ENCODE peak calls at places on chromosomes 2 and 18, in nine cellular contexts. One of them, this sample, is unnamed.

GRCh38 chr2:220503446-220503845 is 876.0 kb downstream of the SLC4A3 start:
- DNase-seq in astrocyte of the hippocampus: no peak
- DNase-seq in A673: no peak
- DNase-seq in NCI-H1092: no peak
- DNase-seq in cardiac septum: no peak
- DNase-seq in GM12865: no peak
- DNase-seq in HAP-1: no peak
- DNase-seq in stimulated activated CD4-positive, alpha-beta T cell treated with anti-CD3 and anti-CD28 coated beads, Interleukin-2, amount 100 ng/mL, for 4 hours: no peak
- DNase-seq in MG63: no peak
- DNase-seq in this sample: no peak

GRCh38 chr2:7878786-7879515 is 802.9 kb upstream of the ID2 start:
- DNase-seq in HAP-1: no peak
- DNase-seq in A673: peak; percentile 33
- DNase-seq in NCI-H1092: no peak
- DNase-seq in cardiac septum: no peak
- DNase-seq in astrocyte of the hippocampus: peak; percentile 6
- DNase-seq in stimulated activated CD4-positive, alpha-beta T cell treated with anti-CD3 and anti-CD28 coated beads, Interleukin-2, amount 100 ng/mL, for 4 hours: no peak
- DNase-seq in MG63: no peak
- DNase-seq in GM12865: no peak
- DNase-seq in this sample: no peak

GRCh38 chr2:220434365-220434764 is 806.9 kb downstream of the SLC4A3 start:
- DNase-seq in MG63: peak; percentile 55
- DNase-seq in GM12865: no peak
- DNase-seq in stimulated activated CD4-positive, alpha-beta T cell treated with anti-CD3 and anti-CD28 coated beads, Interleukin-2, amount 100 ng/mL, for 4 hours: no peak
- DNase-seq in HAP-1: no peak
- DNase-seq in cardiac septum: no peak
- DNase-seq in astrocyte of the hippocampus: peak; percentile 37
- DNase-seq in NCI-H1092: no peak
- DNase-seq in A673: no peak
- DNase-seq in this sample: no peak

GRCh38 chr2:157260403-157261198 is 3.1 kb downstream of the GALNT5 start:
- DNase-seq in MG63: no peak
- DNase-seq in stimulated activated CD4-positive, alpha-beta T cell treated with anti-CD3 and anti-CD28 coated beads, Interleukin-2, amount 100 ng/mL, for 4 hours: no peak
- DNase-seq in cardiac septum: no peak
- DNase-seq in astrocyte of the hippocampus: no peak
- DNase-seq in NCI-H1092: no peak
- DNase-seq in HAP-1: no peak
- DNase-seq in A673: no peak
- DNase-seq in GM12865: no peak
- DNase-seq in this sample: no peak

GRCh38 chr2:44084850-44085249 is 83.8 kb upstream of the PPM1B start:
- DNase-seq in stimulated activated CD4-positive, alpha-beta T cell treated with anti-CD3 and anti-CD28 coated beads, Interleukin-2, amount 100 ng/mL, for 4 hours: no peak
- DNase-seq in cardiac septum: no peak
- DNase-seq in astrocyte of the hippocampus: no peak
- DNase-seq in HAP-1: no peak
- DNase-seq in MG63: no peak
- DNase-seq in A673: no peak
- DNase-seq in NCI-H1092: no peak
- DNase-seq in GM12865: no peak
- DNase-seq in this sample: no peak

GRCh38 chr2:217142649-217143266 is 282.9 kb upstream of the TNP1 start:
- DNase-seq in stimulated activated CD4-positive, alpha-beta T cell treated with anti-CD3 and anti-CD28 coated beads, Interleukin-2, amount 100 ng/mL, for 4 hours: no peak
- DNase-seq in HAP-1: peak; percentile 52
- DNase-seq in NCI-H1092: no peak
- DNase-seq in MG63: no peak
- DNase-seq in astrocyte of the hippocampus: no peak
- DNase-seq in GM12865: peak; percentile 12
- DNase-seq in cardiac septum: no peak
- DNase-seq in A673: peak; percentile 61
- DNase-seq in this sample: no peak

GRCh38 chr2:217774232-217774631 is 228.6 kb downstream of the TNS1 start:
- DNase-seq in astrocyte of the hippocampus: no peak
- DNase-seq in A673: no peak
- DNase-seq in HAP-1: no peak
- DNase-seq in cardiac septum: no peak
- DNase-seq in NCI-H1092: no peak
- DNase-seq in MG63: no peak
- DNase-seq in GM12865: no peak
- DNase-seq in stimulated activated CD4-positive, alpha-beta T cell treated with anti-CD3 and anti-CD28 coated beads, Interleukin-2, amount 100 ng/mL, for 4 hours: no peak
- DNase-seq in this sample: no peak

GRCh38 chr2:181021199-181021789 is 40.9 kb downstream of the UBE2E3 start:
- DNase-seq in astrocyte of the hippocampus: no peak
- DNase-seq in cardiac septum: no peak
- DNase-seq in A673: peak; percentile 26
- DNase-seq in HAP-1: no peak
- DNase-seq in stimulated activated CD4-positive, alpha-beta T cell treated with anti-CD3 and anti-CD28 coated beads, Interleukin-2, amount 100 ng/mL, for 4 hours: no peak
- DNase-seq in GM12865: no peak
- DNase-seq in NCI-H1092: no peak
- DNase-seq in MG63: no peak
- DNase-seq in this sample: no peak

GRCh38 chr18:56645415-56646016 is 5.6 kb upstream of the WDR7 start:
- DNase-seq in HAP-1: no peak
- DNase-seq in astrocyte of the hippocampus: no peak
- DNase-seq in stimulated activated CD4-positive, alpha-beta T cell treated with anti-CD3 and anti-CD28 coated beads, Interleukin-2, amount 100 ng/mL, for 4 hours: no peak
- DNase-seq in cardiac septum: no peak
- DNase-seq in GM12865: peak; percentile 36
- DNase-seq in A673: peak; percentile 35
- DNase-seq in MG63: no peak
- DNase-seq in NCI-H1092: peak; percentile 1
- DNase-seq in this sample: no peak

GRCh38 chr2:70557171-70557838 is 3.7 kb upstream of the TGFA start:
- DNase-seq in GM12865: no peak
- DNase-seq in astrocyte of the hippocampus: no peak
- DNase-seq in cardiac septum: no peak
- DNase-seq in MG63: no peak
- DNase-seq in A673: no peak
- DNase-seq in stimulated activated CD4-positive, alpha-beta T cell treated with anti-CD3 and anti-CD28 coated beads, Interleukin-2, amount 100 ng/mL, for 4 hours: no peak
- DNase-seq in NCI-H1092: peak; percentile 46
- DNase-seq in HAP-1: no peak
- DNase-seq in this sample: no peak

GRCh38 chr2:80050246-80050645 is 254.3 kb downstream of the LRRTM1 start:
- DNase-seq in astrocyte of the hippocampus: no peak
- DNase-seq in NCI-H1092: peak; percentile 13
- DNase-seq in MG63: no peak
- DNase-seq in cardiac septum: no peak
- DNase-seq in stimulated activated CD4-positive, alpha-beta T cell treated with anti-CD3 and anti-CD28 coated beads, Interleukin-2, amount 100 ng/mL, for 4 hours: no peak
- DNase-seq in A673: no peak
- DNase-seq in GM12865: no peak
- DNase-seq in HAP-1: no peak
- DNase-seq in this sample: no peak

GRCh38 chr2:20897874-20898453 is 75.1 kb upstream of the LDAH start:
- DNase-seq in NCI-H1092: no peak
- DNase-seq in GM12865: no peak
- DNase-seq in stimulated activated CD4-positive, alpha-beta T cell treated with anti-CD3 and anti-CD28 coated beads, Interleukin-2, amount 100 ng/mL, for 4 hours: no peak
- DNase-seq in cardiac septum: no peak
- DNase-seq in astrocyte of the hippocampus: no peak
- DNase-seq in MG63: no peak
- DNase-seq in HAP-1: no peak
- DNase-seq in A673: no peak
- DNase-seq in this sample: no peak

GRCh38 chr2:227043981-227044380 is 120.0 kb downstream of the COL4A4 start:
- DNase-seq in HAP-1: no peak
- DNase-seq in astrocyte of the hippocampus: no peak
- DNase-seq in MG63: no peak
- DNase-seq in stimulated activated CD4-positive, alpha-beta T cell treated with anti-CD3 and anti-CD28 coated beads, Interleukin-2, amount 100 ng/mL, for 4 hours: no peak
- DNase-seq in A673: no peak
- DNase-seq in GM12865: no peak
- DNase-seq in cardiac septum: no peak
- DNase-seq in NCI-H1092: no peak
- DNase-seq in this sample: no peak

GRCh38 chr18:23710946-23711345 is 21.7 kb downstream of the LAMA3 start:
- DNase-seq in A673: no peak
- DNase-seq in GM12865: no peak
- DNase-seq in stimulated activated CD4-positive, alpha-beta T cell treated with anti-CD3 and anti-CD28 coated beads, Interleukin-2, amount 100 ng/mL, for 4 hours: no peak
- DNase-seq in cardiac septum: no peak
- DNase-seq in astrocyte of the hippocampus: no peak
- DNase-seq in MG63: no peak
- DNase-seq in HAP-1: no peak
- DNase-seq in NCI-H1092: no peak
- DNase-seq in this sample: no peak

This sample was measured in upper lobe of left lung.